ENCODE peak calls at places on chromosomes 13 and 19, in seven cellular contexts. L is neural progenitor cell, R is psoas muscle, V is cardiac muscle cell, Z is uterus, H is upper lobe of right lung, F is PC-3. D is an unnamed sample.

GRCh38 chr19:48351341-48351752 is 12.4 kb downstream of the TMEM143 start:
- DNase-seq in Z (peak; percentile 39), R (peak; percentile 68), F (peak; percentile 67), L (peak; percentile 81), V (peak; percentile 66), H (peak; percentile 91), D (no peak)

GRCh38 chr13:46914341-46914740 is 17.5 kb upstream of the HTR2A start:
- DNase-seq in F (no peak), R (no peak), H (no peak), Z (no peak), L (no peak), V (no peak), D (no peak)

GRCh38 chr19:49125025-49125731 is 5.8 kb downstream of the PPFIA3 start:
- DNase-seq in L (peak; percentile 45), R (no peak), F (no peak), V (no peak), H (no peak), Z (no peak), D (no peak)

GRCh38 chr13:74931698-74932433 is 550.1 kb downstream of the TBC1D4 start:
- DNase-seq in Z (no peak), H (no peak), F (no peak), V (no peak), R (no peak), L (no peak), D (no peak)

GRCh38 chr19:11538232-11539036 is at the start of gene CNN1:
- DNase-seq in L (peak; percentile 72), R (peak; percentile 41), H (no peak), F (no peak), Z (peak; percentile 97), V (peak; percentile 91), D (no peak)

GRCh38 chr13:102571075-102571474 is 25.7 kb upstream of the TPP2 start:
- DNase-seq in H (no peak), V (peak; percentile 10), Z (no peak), F (peak; percentile 18), L (no peak), R (no peak), D (no peak)

GRCh38 chr13:33101835-33102234 is 85.6 kb downstream of the KL start:
- DNase-seq in F (no peak), V (no peak), Z (no peak), H (no peak), L (no peak), R (no peak), D (no peak)

GRCh38 chr19:29379257-29379986 is 146.4 kb upstream of the VSTM2B start:
- DNase-seq in H (no peak), R (no peak), Z (no peak), V (no peak), F (no peak), L (no peak), D (no peak)

GRCh38 chr19:18605196-18605545 is 1.4 kb downstream of the CRLF1 start:
- DNase-seq in V (no peak), F (no peak), R (no peak), L (no peak), H (no peak), Z (no peak), D (no peak)

GRCh38 chr19:43552616-43553015 is 19.6 kb downstream of the ZNF575 start:
- DNase-seq in R (no peak), L (no peak), Z (no peak), H (no peak), F (no peak), V (no peak), D (no peak)

GRCh38 chr19:47539747-47540311 is 25.0 kb upstream of the NAPA start:
- DNase-seq in Z (no peak), R (no peak), L (no peak), H (no peak), V (peak; percentile 18), F (no peak), D (no peak)

GRCh38 chr13:45406421-45406820 is 11.8 kb downstream of the SLC25A30 start:
- DNase-seq in L (no peak), F (no peak), V (no peak), Z (no peak), H (no peak), R (no peak), D (no peak)

GRCh38 chr13:89315287-89315686 is 1644.1 kb downstream of the SLITRK5 start:
- DNase-seq in F (no peak), H (no peak), L (no peak), R (no peak), V (no peak), Z (no peak), D (no peak)

GRCh38 chr19:38658462-38659306 is 11.2 kb downstream of the ACTN4 start:
- DNase-seq in H (no peak), R (no peak), Z (peak; percentile 81), F (peak; percentile 97), L (no peak), V (peak; percentile 61), D (peak; percentile 98)

GRCh38 chr19:44807162-44807561 is 1.7 kb upstream of the BCAM start:
- DNase-seq in Z (no peak), F (peak; percentile 80), H (peak; percentile 73), R (no peak), L (no peak), V (no peak), D (no peak)

GRCh38 chr19:31535691-31536460 is 186.6 kb upstream of the TSHZ3 start:
- DNase-seq in V (no peak), H (no peak), F (no peak), L (no peak), Z (no peak), R (no peak), D (no peak)

GRCh38 chr13:112760440-112760839 is 70.6 kb downstream of the ATP11A start:
- DNase-seq in V (no peak), F (peak; percentile 58), R (no peak), L (no peak), Z (no peak), H (no peak), D (no peak)

GRCh38 chr13:97542102-97542501 is 108.1 kb downstream of the RAP2A start:
- DNase-seq in H (no peak), F (no peak), R (no peak), V (no peak), L (no peak), Z (no peak), D (no peak)

GRCh38 chr13:97544041-97544765 is 110.2 kb downstream of the RAP2A start:
- DNase-seq in H (no peak), F (no peak), L (no peak), Z (no peak), V (no peak), R (no peak), D (no peak)

GRCh38 chr13:97539651-97540230 is 105.8 kb downstream of the RAP2A start:
- DNase-seq in H (no peak), L (no peak), V (no peak), R (no peak), Z (no peak), F (peak; percentile 65), D (no peak)

GRCh38 chr13:97538193-97538592 is 104.2 kb downstream of the RAP2A start:
- DNase-seq in V (no peak), F (no peak), L (no peak), H (no peak), Z (no peak), R (no peak), D (no peak)

DNA sequence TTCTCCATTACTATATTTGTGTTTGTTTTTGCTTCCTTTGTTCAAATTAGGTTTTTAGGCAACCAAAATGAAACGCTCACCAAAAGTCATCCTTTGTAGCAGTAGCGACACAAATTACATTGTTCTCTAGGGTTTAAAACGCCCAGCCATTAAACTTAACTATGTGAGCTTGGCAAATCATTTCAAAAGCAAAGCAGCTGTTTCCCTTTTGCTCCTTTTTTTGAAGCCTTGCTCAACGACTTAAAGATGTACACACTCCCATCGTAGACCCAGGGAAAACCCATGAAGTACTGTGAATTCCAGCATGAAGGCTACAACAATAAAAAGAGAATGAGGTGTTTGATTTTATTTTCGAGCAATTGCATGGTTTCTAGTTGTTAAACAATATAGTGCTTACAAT is 106.7 kb downstream of the RAP2A start:
- DNase-seq in Z (no peak), R (no peak), V (no peak), H (no peak), L (no peak), F (no peak), D (no peak)
- H3K36me3 ChIP-seq in Z (no peaks in the 10 kb centered on the region), R (no peaks in the 10 kb centered on the region), V (no peaks in the 10 kb centered on the region), H (no peaks in the 10 kb centered on the region), L (no peaks in the 10 kb centered on the region), F (no peaks in the 10 kb centered on the region), D (no peaks in the 10 kb centered on the region)

GRCh38 chr13:49551245-49551644 is 34.1 kb downstream of the RCBTB1 start:
- DNase-seq in H (no peak), Z (no peak), V (no peak), L (no peak), F (no peak), R (no peak), D (no peak)

GRCh38 chr13:49546559-49546958 is 38.8 kb downstream of the RCBTB1 start:
- DNase-seq in L (no peak), R (no peak), H (no peak), Z (peak; percentile 27), V (no peak), F (no peak), D (no peak)

GRCh38 chr13:49553888-49554287 is 31.5 kb downstream of the RCBTB1 start:
- DNase-seq in Z (no peak), L (no peak), V (no peak), F (no peak), R (no peak), H (no peak), D (no peak)

GRCh38 chr13:49545661-49546060 is 39.7 kb downstream of the RCBTB1 start:
- DNase-seq in L (no peak), F (no peak), Z (no peak), V (no peak), H (no peak), R (no peak), D (no peak)

GRCh38 chr13:49549289-49549688 is 36.1 kb downstream of the RCBTB1 start:
- DNase-seq in V (no peak), L (no peak), R (no peak), F (no peak), Z (no peak), H (no peak), D (no peak)
- TF ChIP-seq CTCF in V (no peak), L (peak; percentile 16), R (peak; percentile 15), F (peak; percentile 49), Z (no peak), H (no peak), D (no peak)

DNA sequence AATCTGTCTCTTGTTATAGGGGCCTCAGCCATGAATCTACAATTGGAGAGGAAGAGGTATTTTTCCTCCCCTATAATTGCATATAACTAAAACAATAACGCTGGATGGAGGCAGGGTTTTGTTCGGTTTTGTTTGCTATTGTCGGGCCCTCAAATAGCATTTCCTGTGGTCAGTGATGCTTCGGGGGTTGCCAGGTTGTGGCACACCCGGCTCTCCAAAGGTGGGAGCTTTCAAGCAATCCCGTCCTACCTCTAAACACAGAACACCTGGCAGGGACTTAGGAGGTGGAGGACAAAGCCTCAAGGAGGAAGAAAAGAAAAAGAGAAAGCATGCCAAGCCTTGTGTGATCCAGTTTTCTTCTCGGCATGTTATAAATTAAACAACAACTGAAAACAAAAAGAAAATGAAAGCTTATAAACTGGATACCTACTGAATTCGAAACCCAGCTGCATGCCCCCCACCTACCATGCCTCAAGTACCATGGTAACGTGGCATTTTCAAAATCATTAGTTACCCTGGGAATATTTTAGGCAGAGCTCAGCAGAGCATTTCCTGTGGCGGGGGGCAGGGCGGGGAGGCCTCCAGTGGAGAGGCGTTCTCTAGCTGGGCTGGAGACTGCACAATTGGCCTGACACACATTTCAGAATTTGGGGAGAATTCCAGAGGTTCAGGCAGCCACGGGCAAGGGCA is 213.8 kb downstream of the DCLK1 start:
- DNase-seq in R (no peak), L (no peak), V (no peak), F (no peak), H (no peak), Z (no peak), D (no peak)
- H3K4me3 ChIP-seq in R (no peak overlapping the region), L (no peak overlapping the region), V (no peak overlapping the region), F (no peak overlapping the region), H (no peak overlapping the region), Z (no peak overlapping the region), D (no peak overlapping the region)

GRCh38 chr19:42287017-42287825 is 14.7 kb upstream of the PRR19 start:
- DNase-seq in F (no peak), H (no peak), V (no peak), L (no peak), Z (no peak), R (no peak), D (no peak)
- H3K36me3 ChIP-seq in F (no peaks in the 10 kb centered on the region), H (peaks cover 55% of the 10 kb centered on the region), V (peaks cover 37% of the 10 kb centered on the region), L (no peaks in the 10 kb centered on the region), Z (no peaks in the 10 kb centered on the region), R (peaks cover 55% of the 10 kb centered on the region), D (peaks cover 14% of the 10 kb centered on the region)

D was measured in kidney epithelial cell.